ENCODE peak calls at places on chromosomes 12 and 14, in six cellular contexts. W is mucosa of descending colon, Y is GM23248, L is colonic mucosa, P is mammary epithelial cell, E is lower leg skin. O is an unnamed sample.
A peak's percentile ranks its signal among the peaks of the same experiment; 100 is the strongest.

GRCh38 chr14:29236848-29237247 is 470.3 kb downstream of the FOXG1 start:
- DNase-seq in W (no peak), L (no peak), Y (peak; percentile 92), E (no peak), P (no peak), O (peak; percentile 73)

GRCh38 chr14:99231850-99232401 is 40.1 kb downstream of the BCL11B start:
- DNase-seq in W (no peak), Y (no peak), P (no peak), E (no peak), L (no peak), O (no peak)

GRCh38 chr14:65506801-65507200 is 94.3 kb downstream of the FUT8 start:
- DNase-seq in Y (no peak), E (no peak), P (no peak), L (no peak), W (no peak), O (no peak)

GRCh38 chr12:109595321-109595902 is 21.8 kb downstream of the MVK start:
- DNase-seq in L (no peak), E (no peak), P (no peak), Y (no peak), W (no peak), O (no peak)

GRCh38 chr12:49673446-49674317 is 33.5 kb downstream of the FMNL3 start:
- DNase-seq in Y (peak; percentile 98), E (peak; percentile 80), W (peak; percentile 88), P (peak; percentile 71), L (peak; percentile 85), O (peak; percentile 53)

GRCh38 chr12:13000935-13001724 is 1.1 kb upstream of the HEBP1 start:
- DNase-seq in Y (peak; percentile 83), L (peak; percentile 42), W (peak; percentile 71), E (no peak), P (peak; percentile 42), O (peak; percentile 59)

GRCh38 chr12:47577213-47577612 is 128.6 kb downstream of the RPAP3 start:
- DNase-seq in E (no peak), Y (peak; percentile 5), W (no peak), L (no peak), P (no peak), O (no peak)

GRCh38 chr14:93936245-93936644 is 9.1 kb downstream of the FAM181A start:
- DNase-seq in P (peak; percentile 39), E (no peak), W (no peak), Y (peak; percentile 43), L (no peak), O (peak; percentile 61)

GRCh38 chr12:7369274-7369729 is 65.4 kb downstream of the ACSM4 start:
- DNase-seq in Y (peak; percentile 66), W (no peak), E (peak; percentile 21), L (no peak), P (peak; percentile 40), O (peak; percentile 14)

GRCh38 chr12:12779529-12779928 is 5.9 kb upstream of the APOLD1 start:
- DNase-seq in L (no peak), W (no peak), Y (peak; percentile 91), P (peak; percentile 88), E (no peak), O (peak; percentile 94)

GRCh38 chr12:129994634-129995033 is 90.8 kb upstream of the TMEM132D start:
- DNase-seq in Y (no peak), E (no peak), P (no peak), W (no peak), L (no peak), O (no peak)

GRCh38 chr12:110141389-110141788 is 17.2 kb downstream of the IFT81 start:
- DNase-seq in Y (peak; percentile 90), E (peak; percentile 57), L (peak; percentile 34), W (no peak), P (no peak), O (no peak)

GRCh38 chr12:43551971-43552559 is at the start of gene ADAMTS20:
- DNase-seq in Y (peak; percentile 40), E (no peak), L (no peak), P (peak; percentile 18), W (no peak), O (peak; percentile 15)

GRCh38 chr14:65704850-65705249 is 292.3 kb downstream of the FUT8 start:
- DNase-seq in W (no peak), Y (peak; percentile 42), L (no peak), E (no peak), P (no peak), O (peak; percentile 7)

GRCh38 chr12:65891987-65892481 is 67.8 kb downstream of the HMGA2 start:
- DNase-seq in Y (peak; percentile 98), W (peak; percentile 51), P (peak; percentile 97), L (peak; percentile 59), E (peak; percentile 91), O (peak; percentile 93)

GRCh38 chr12:6272300-6273208 is 37.9 kb upstream of the PLEKHG6 start:
- DNase-seq in L (no peak), E (peak; percentile 67), W (no peak), P (peak; percentile 99), Y (no peak), O (peak; percentile 98)

GRCh38 chr12:44889162-44889561 is 13.0 kb upstream of the NELL2 start:
- DNase-seq in E (no peak), W (no peak), Y (no peak), P (no peak), L (no peak), O (no peak)

GRCh38 chr14:104554608-104555401 is 24.8 kb upstream of the C14orf180 start:
- DNase-seq in P (no peak), Y (peak; percentile 21), E (no peak), L (no peak), W (peak; percentile 36), O (no peak)

GRCh38 chr14:90093942-90094595 is 32.3 kb downstream of the KCNK13 start:
- DNase-seq in Y (peak; percentile 65), E (no peak), W (no peak), P (peak; percentile 46), L (no peak), O (peak; percentile 72)

GRCh38 chr12:104609083-104609844 is 152.5 kb downstream of the CHST11 start:
- DNase-seq in E (no peak), Y (no peak), P (no peak), W (no peak), L (no peak), O (no peak)

GRCh38 chr14:38536376-38537038 is 280.6 kb upstream of the CLEC14A start:
- DNase-seq in Y (peak; percentile 71), E (no peak), W (no peak), P (no peak), L (no peak), O (no peak)

GRCh38 chr14:30581283-30581625 is 22.3 kb downstream of the G2E3 start:
- DNase-seq in P (no peak), Y (no peak), W (no peak), E (no peak), L (peak; percentile 27), O (no peak)

GRCh38 chr12:88057994-88058718 is 29.0 kb upstream of the C12orf50 start:
- DNase-seq in Y (peak; percentile 90), P (no peak), L (no peak), W (no peak), E (no peak), O (peak; percentile 49)

GRCh38 chr14:103097244-103097993 is 2.9 kb downstream of the EXOC3L4 start:
- DNase-seq in P (no peak), Y (no peak), E (no peak), W (peak; percentile 48), L (no peak), O (no peak)

GRCh38 chr14:27613102-27613501 is 1015.3 kb upstream of the NOVA1 start:
- DNase-seq in Y (no peak), E (no peak), W (no peak), P (no peak), L (no peak), O (no peak)

GRCh38 chr14:26021759-26022158 is 576.1 kb downstream of the NOVA1 start:
- DNase-seq in L (no peak), W (no peak), E (no peak), P (no peak), Y (no peak), O (no peak)

GRCh38 chr14:64266206-64266605 is 28.0 kb downstream of the ESR2 start:
- DNase-seq in L (no peak), E (no peak), P (peak; percentile 35), W (no peak), Y (peak; percentile 59), O (peak; percentile 54)

GRCh38 chr14:67395086-67395875 is 16.7 kb downstream of the PLEK2 start:
- DNase-seq in L (no peak), P (no peak), Y (no peak), W (no peak), E (no peak), O (no peak)

GRCh38 chr14:67395876-67396189 is 16.1 kb downstream of the PLEK2 start:
- DNase-seq in P (no peak), E (no peak), W (no peak), L (no peak), Y (peak; percentile 46), O (no peak)

GRCh38 chr14:67396381-67396965 is 15.5 kb downstream of the PLEK2 start:
- DNase-seq in W (no peak), Y (peak; percentile 25), L (no peak), P (no peak), E (no peak), O (no peak)

GRCh38 chr14:67400434-67400833 is 11.5 kb downstream of the PLEK2 start:
- DNase-seq in E (no peak), Y (no peak), P (no peak), W (no peak), L (no peak), O (no peak)

DNA sequence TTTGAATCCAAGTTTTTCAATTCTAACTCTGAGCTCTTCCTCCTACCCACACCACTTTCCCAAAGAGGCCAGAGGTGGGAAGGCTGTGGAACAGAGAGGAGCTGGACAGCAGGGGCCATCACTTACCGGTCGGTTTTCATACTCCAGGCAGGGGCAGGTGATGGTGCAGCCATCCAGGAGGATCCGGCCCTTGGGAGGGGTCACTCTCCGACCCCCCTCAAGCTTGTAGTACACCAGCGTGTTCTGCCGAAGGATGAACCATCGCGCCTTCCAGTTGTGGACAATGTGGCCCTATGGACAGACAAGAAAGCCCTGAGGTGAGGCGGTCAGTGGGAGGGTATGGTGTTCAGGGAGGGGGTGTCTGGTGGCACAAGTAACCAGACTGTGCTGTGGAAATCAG is 14.4 kb downstream of the PLEK2 start:
- DNase-seq in L (no peak), E (no peak), Y (no peak), P (no peak), W (no peak), O (no peak)
- H3K4me3 ChIP-seq in L (no peak overlapping the region), E (no peak overlapping the region), Y (no peak overlapping the region), P (no peak overlapping the region), W (no peak overlapping the region), O (no peak overlapping the region)

GRCh38 chr12:123250471-123251383 is 17.5 kb downstream of the MTRFR start:
- DNase-seq in P (peak; percentile 92), E (peak; percentile 71), L (peak; percentile 94), Y (no peak), W (peak; percentile 91), O (peak; percentile 94)
- H3K4me3 ChIP-seq in P (peak overlapping the region; percentile 11), E (no peak overlapping the region), L (no peak overlapping the region), Y (no peak overlapping the region), W (no peak overlapping the region), O (no peak overlapping the region)

GRCh38 chr12:111166779-111167540 is 201.9 kb downstream of the PHETA1 start:
- DNase-seq in Y (no peak), P (no peak), L (peak; percentile 28), W (no peak), E (no peak), O (no peak)
- H3K4me3 ChIP-seq in Y (no peak overlapping the region), P (no peak overlapping the region), L (no peak overlapping the region), W (no peak overlapping the region), E (no peak overlapping the region), O (no peak overlapping the region)

DNA sequence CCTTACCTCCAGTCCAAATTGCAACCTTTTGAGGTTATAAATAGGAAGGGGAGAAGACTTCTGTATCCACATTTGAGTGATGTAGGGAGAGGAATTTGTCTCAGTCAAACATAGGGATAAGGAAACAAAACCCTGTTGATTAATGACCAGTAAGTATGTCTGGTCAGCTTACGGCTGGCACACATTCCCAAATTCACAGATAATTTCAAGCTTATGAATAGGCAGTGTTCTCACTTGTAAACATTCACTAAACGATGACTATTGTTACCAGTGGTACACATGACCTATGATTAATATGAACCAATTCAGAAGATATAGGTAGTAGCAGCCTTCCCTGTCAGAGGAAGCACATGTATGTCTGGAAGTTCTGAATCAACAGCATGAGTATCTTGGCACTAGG is 33.0 kb upstream of the SLC5A8 start:
- DNase-seq in W (no peak), Y (peak; percentile 14), L (no peak), P (peak; percentile 27), E (no peak), O (peak; percentile 20)
- H3K4me3 ChIP-seq in W (no peak overlapping the region), Y (no peak overlapping the region), L (no peak overlapping the region), P (no peak overlapping the region), E (no peak overlapping the region), O (no peak overlapping the region)